ENCODE peak calls at places on chromosome 5, in eight cellular contexts. R, X, N, U, H, C, L and K are unnamed samples.

GRCh38 chr5:395156-395920 is 47.6 kb upstream of the EXOC3 start:
- DNase-seq in H (peak), X (no peak), L (no peak), U (peak), N (peak), C (peak), R (no peak), K (peak)

GRCh38 chr5:96177303-96177869 is 215.7 kb upstream of the ELL2 start:
- DNase-seq in L (peak), U (no peak), N (no peak), H (peak), C (peak), X (peak), R (no peak), K (no peak)

GRCh38 chr5:173542964-173543363 is 73.5 kb downstream of the BOD1 start:
- DNase-seq in X (no peak), C (no peak), R (no peak), L (no peak), U (no peak), H (no peak), N (no peak), K (no peak)

GRCh38 chr5:135029468-135030122 is 4.4 kb downstream of the PITX1 start:
- DNase-seq in L (no peak), N (no peak), H (no peak), X (no peak), R (no peak), U (no peak), C (peak), K (no peak)

GRCh38 chr5:128494516-128494915 is 43.5 kb downstream of the FBN2 start:
- DNase-seq in R (peak), U (peak), L (no peak), H (no peak), N (no peak), C (no peak), X (no peak), K (no peak)

GRCh38 chr5:149420509-149421371 is 41.6 kb upstream of the IL17B start:
- DNase-seq in N (no peak), C (no peak), U (peak), L (no peak), X (no peak), R (no peak), H (no peak), K (peak)

GRCh38 chr5:41071242-41071641 is at the start of gene MROH2B:
- DNase-seq in R (no peak), N (no peak), C (no peak), L (no peak), H (no peak), U (no peak), X (no peak), K (no peak)

GRCh38 chr5:6083311-6083941 is 294.9 kb downstream of the MED10 start:
- DNase-seq in X (no peak), U (peak), N (no peak), C (no peak), L (no peak), H (no peak), R (no peak), K (no peak)

GRCh38 chr5:146906803-146907202 is 28.2 kb upstream of the PPP2R2B start:
- DNase-seq in R (peak), N (no peak), X (peak), C (no peak), L (peak), H (no peak), U (peak), K (no peak)

GRCh38 chr5:178370102-178370501 is 137.5 kb upstream of the PHYKPL start:
- DNase-seq in L (no peak), U (no peak), X (no peak), R (no peak), H (no peak), N (no peak), C (no peak), K (no peak)

GRCh38 chr5:59319286-59319685 is 574.2 kb downstream of the PDE4D start:
- DNase-seq in U (no peak), H (no peak), X (no peak), L (no peak), N (no peak), C (no peak), R (no peak), K (no peak)

GRCh38 chr5:149337746-149338145 is 7.6 kb upstream of the GRPEL2 start:
- DNase-seq in L (no peak), X (no peak), U (no peak), N (no peak), R (no peak), C (no peak), H (no peak), K (no peak)

GRCh38 chr5:178323961-178324360 is 91.4 kb upstream of the PHYKPL start:
- DNase-seq in R (no peak), C (no peak), X (no peak), L (no peak), N (peak), H (no peak), U (no peak), K (no peak)

GRCh38 chr5:170470808-170471404 is 32.9 kb upstream of the KCNIP1 start:
- DNase-seq in X (no peak), L (no peak), R (no peak), U (no peak), H (no peak), C (no peak), N (no peak), K (no peak)

GRCh38 chr5:16178745-16179372 is 732 bp downstream of the MARCHF11 start:
- DNase-seq in U (peak), N (peak), X (no peak), L (peak), H (peak), C (peak), R (no peak), K (peak)

GRCh38 chr5:36438765-36439501 is 137.2 kb upstream of the RANBP3L start:
- DNase-seq in H (no peak), U (no peak), R (no peak), X (no peak), C (peak), L (no peak), N (no peak), K (no peak)

GRCh38 chr5:57439601-57440000 is 43.0 kb downstream of the ACTBL2 start:
- DNase-seq in C (no peak), L (no peak), N (no peak), X (no peak), H (no peak), R (no peak), U (no peak), K (no peak)

GRCh38 chr5:68631884-68632283 is 416.3 kb downstream of the PIK3R1 start:
- DNase-seq in H (no peak), L (no peak), C (no peak), N (no peak), U (no peak), X (no peak), R (no peak), K (no peak)

GRCh38 chr5:151923865-151924264 is 786 bp downstream of the GLRA1 start:
- DNase-seq in N (no peak), H (no peak), X (no peak), C (no peak), U (peak), L (peak), R (peak), K (no peak)

GRCh38 chr5:126139086-126139485 is 284.1 kb upstream of the GRAMD2B start:
- DNase-seq in H (peak), U (no peak), C (no peak), N (no peak), L (no peak), R (no peak), X (no peak), K (no peak)

GRCh38 chr5:42745426-42745825 is 11.2 kb upstream of the CCDC152 start:
- DNase-seq in C (no peak), R (peak), N (no peak), X (peak), H (no peak), U (peak), L (peak), K (no peak)

GRCh38 chr5:176824604-176825003 is 14.2 kb downstream of the UNC5A start:
- DNase-seq in C (no peak), U (no peak), N (no peak), X (no peak), H (no peak), R (no peak), L (no peak), K (no peak)

GRCh38 chr5:9025942-9026341 is 519.9 kb downstream of the SEMA5A start:
- DNase-seq in C (no peak), R (no peak), L (peak), H (no peak), X (no peak), N (no peak), U (no peak), K (no peak)

DNA sequence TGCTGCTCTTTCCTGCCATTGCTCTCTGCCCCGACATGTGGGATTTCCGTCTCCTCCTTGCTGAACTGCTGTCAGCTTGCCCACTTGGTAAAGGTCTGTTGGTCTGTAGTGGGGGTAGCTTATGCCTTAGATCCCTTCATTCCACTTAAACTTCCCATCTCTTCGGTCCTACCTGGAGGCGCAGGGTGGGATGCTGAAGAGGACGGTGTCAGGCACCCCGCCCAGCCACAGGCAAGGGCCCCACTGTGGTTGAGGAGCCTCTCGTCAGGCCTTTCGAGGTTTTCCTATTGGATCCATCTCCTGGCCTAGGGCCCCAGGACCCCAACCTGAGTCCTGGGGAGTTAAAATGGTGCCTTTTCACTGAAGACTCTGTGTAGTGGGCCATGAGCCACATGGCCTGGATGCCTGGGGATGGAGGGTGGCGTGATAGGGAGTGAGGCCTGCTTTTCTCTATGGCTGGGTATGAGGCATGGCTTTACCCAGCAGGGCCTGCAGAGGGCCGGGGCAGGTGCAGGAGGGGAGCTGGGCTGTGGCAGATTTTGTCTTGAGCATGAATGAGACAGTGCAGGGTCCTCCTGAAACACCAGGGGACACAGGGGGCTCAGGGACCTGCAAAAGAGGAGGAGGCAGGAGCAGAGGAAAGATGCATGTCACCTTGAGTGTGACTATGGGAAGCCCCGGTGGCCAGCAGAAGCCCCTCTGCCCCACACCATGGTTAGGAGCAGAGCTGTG is 25.8 kb upstream of the RNF130 start:
- DNase-seq in H (no peak), N (no peak), X (no peak), U (peak), R (no peak), L (no peak), C (no peak), K (no peak)
- H3K4me3 ChIP-seq in H (no peak), N (no peak), X (no peak), U (no peak), R (no peak), L (no peak), C (no peak), K (no peak)

GRCh38 chr5:98779264-98779877 is 5.9 kb downstream of the RGMB start:
- DNase-seq in L (no peak), H (no peak), R (no peak), X (no peak), U (no peak), N (no peak), C (no peak), K (no peak)

GRCh38 chr5:98775246-98775961 is 1.9 kb downstream of the RGMB start:
- DNase-seq in N (no peak), L (no peak), U (no peak), X (no peak), H (no peak), C (peak), R (no peak), K (no peak)

GRCh38 chr5:98774192-98775046 is 956 bp downstream of the RGMB start:
- DNase-seq in C (peak), N (peak), R (peak), U (peak), L (peak), H (no peak), X (no peak), K (peak)

GRCh38 chr5:98775962-98776687 is 2.7 kb downstream of the RGMB start:
- DNase-seq in H (no peak), N (no peak), C (peak), R (no peak), L (peak), X (no peak), U (no peak), K (no peak)

DNA sequence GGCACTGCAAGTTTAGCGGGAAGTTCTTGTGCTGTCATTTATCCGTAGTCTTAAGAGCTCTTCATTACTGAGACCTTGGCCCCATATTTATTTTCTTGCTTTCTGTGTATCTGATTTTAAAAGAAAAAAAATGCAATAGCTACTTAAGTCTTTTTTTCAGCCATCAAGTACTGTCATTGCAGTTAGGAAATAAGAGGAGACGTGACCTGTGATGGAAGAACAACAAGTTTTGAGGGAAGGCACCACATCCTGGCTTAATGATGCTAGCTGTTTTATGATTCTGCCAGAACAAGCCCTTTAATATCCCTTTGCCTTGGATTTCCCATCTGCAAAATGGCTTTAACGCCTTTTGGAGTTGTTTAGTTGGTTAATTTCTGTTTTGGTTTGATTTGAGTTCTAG is 3.8 kb downstream of the RGMB start:
- DNase-seq in H (no peak), R (no peak), X (no peak), U (no peak), N (no peak), L (no peak), C (no peak), K (no peak)
- H3K4me3 ChIP-seq in H (no peak), R (no peak), X (no peak), U (no peak), N (no peak), L (no peak), C (no peak), K (no peak)

GRCh38 chr5:159102294-159102934 is 2.7 kb upstream of the EBF1 start:
- DNase-seq in C (no peak), N (no peak), R (no peak), L (no peak), U (no peak), X (no peak), H (no peak), K (no peak)

GRCh38 chr5:159103086-159103485 is 3.4 kb upstream of the EBF1 start:
- DNase-seq in L (no peak), X (no peak), R (no peak), U (no peak), H (no peak), C (no peak), N (no peak), K (no peak)

GRCh38 chr5:159100022-159100927 is 559 bp upstream of the EBF1 start:
- DNase-seq in R (peak), N (peak), H (peak), X (peak), L (peak), C (peak), U (peak), K (peak)

GRCh38 chr5:159100928-159101646 is 1.4 kb upstream of the EBF1 start:
- DNase-seq in R (no peak), C (no peak), U (peak), N (peak), L (no peak), X (no peak), H (no peak), K (no peak)

DNA sequence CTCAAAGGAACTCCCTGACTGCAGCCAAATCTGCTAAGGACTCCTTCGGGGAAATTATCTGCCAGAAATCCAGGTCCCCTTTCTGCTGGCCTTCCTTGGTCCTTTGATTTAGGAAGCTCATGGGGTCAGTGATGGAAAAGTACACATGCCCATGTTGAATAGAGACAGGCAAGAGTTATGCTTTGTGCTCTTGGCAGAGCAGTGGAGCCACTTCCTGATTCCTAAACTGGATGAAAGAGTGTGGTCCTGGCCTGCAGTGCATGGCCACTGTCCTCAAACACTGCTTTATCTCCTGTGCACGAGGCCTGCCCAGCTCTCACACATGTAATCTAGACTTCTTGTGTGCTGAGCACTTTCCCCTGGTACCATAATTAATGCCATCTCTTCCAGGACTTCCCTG is 2.0 kb upstream of the EBF1 start:
- DNase-seq in L (no peak), R (no peak), X (no peak), U (no peak), N (no peak), C (no peak), H (no peak), K (no peak)
- H3K4me3 ChIP-seq in L (no peak), R (no peak), X (no peak), U (no peak), N (peak), C (no peak), H (no peak), K (peak)

GRCh38 chr5:27472000-27472763 is 433.8 kb upstream of the CDH9 start:
- DNase-seq in R (peak), C (peak), X (no peak), U (peak), H (no peak), L (no peak), N (no peak), K (no peak)

GRCh38 chr5:27472875-27473274 is 434.5 kb upstream of the CDH9 start:
- DNase-seq in H (no peak), X (no peak), L (no peak), U (no peak), R (peak), N (no peak), C (no peak), K (no peak)

GRCh38 chr5:27474054-27474323 is 435.6 kb upstream of the CDH9 start:
- DNase-seq in X (no peak), L (no peak), C (no peak), U (no peak), R (no peak), N (no peak), H (no peak), K (no peak)

GRCh38 chr5:27474395-27474794 is 436.0 kb upstream of the CDH9 start:
- DNase-seq in H (no peak), X (no peak), N (no peak), U (no peak), L (no peak), C (no peak), R (no peak), K (no peak)

GRCh38 chr5:27473300-27474053 is 435.1 kb upstream of the CDH9 start:
- DNase-seq in H (no peak), R (peak), L (no peak), U (no peak), N (no peak), X (no peak), C (no peak), K (no peak)
- H3K4me3 ChIP-seq in H (no peak), R (peak), L (no peak), U (peak), N (no peak), X (peak), C (no peak), K (no peak)

DNA sequence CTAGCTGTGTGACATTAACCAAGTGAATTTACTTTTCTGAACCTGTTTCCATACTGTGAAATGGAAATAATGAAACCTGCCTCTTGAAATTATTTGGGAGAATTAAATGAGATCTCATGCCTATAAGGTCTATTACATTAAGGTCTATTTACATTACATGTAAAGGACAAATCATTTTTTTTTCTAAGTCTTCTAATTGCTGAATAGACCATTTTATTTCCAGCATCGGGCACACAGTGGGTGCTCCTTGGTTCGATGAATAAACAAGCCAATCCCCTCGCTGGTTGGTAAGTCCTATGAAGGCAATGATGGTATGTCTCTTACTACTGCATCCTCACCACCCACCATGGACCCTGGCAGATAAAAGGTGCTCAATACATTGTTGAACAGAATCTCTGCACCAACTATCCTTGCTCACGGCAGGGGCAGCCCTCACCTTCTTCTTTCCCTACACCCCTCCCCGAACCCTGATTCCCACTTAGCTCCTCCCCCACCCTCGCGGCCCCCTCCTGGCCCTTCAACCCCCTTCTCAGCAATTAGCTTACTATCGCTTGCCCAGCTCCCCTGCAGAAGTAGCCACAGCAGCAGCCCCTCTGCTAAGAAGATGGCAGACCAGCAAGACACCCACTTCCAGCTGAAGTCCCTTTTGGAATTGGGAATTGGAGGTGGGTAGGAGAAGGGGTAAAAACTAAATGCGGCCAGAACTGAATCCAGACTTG is 3.0 kb downstream of the PCDH1 start:
- DNase-seq in L (no peak), X (no peak), U (peak), C (no peak), R (no peak), H (no peak), N (no peak), K (no peak)
- H3K4me3 ChIP-seq in L (peak), X (peak), U (peak), C (no peak), R (no peak), H (no peak), N (no peak), K (peak)

GRCh38 chr5:12392246-12392645 is 488.0 kb upstream of the CTNND2 start:
- DNase-seq in L (no peak), N (no peak), C (peak), X (no peak), U (no peak), R (no peak), H (no peak), K (no peak)
- H3K4me3 ChIP-seq in L (no peak), N (no peak), C (no peak), X (no peak), U (no peak), R (no peak), H (no peak), K (no peak)